ENCODE peak calls at places on chromosomes 12 and 14, in eight cellular contexts. X is AG10803; Y is stimulated activated naive CD4-positive, alpha-beta T cell; M is cerebellum; G is COR-L47; T is memory B cell; N is amniotic epithelial cell; B is activated CD4-positive, alpha-beta T cell treated with anti-CD3 and anti-CD28 coated beads, Interleukin-2, amount 50 U/mL, for 1 hour. Z is an unnamed sample.

GRCh38 chr14:22981090-22982012 is 1.0 kb downstream of the AJUBA start:
- DNase-seq in X (no peak), Y (no peak), M (no peak), G (no peak), T (peak; percentile 25), N (no peak), B (no peak), Z (peak; percentile 82)

GRCh38 chr14:67392728-67393314 is 19.1 kb downstream of the PLEK2 start:
- DNase-seq in X (no peak), Y (no peak), M (no peak), G (no peak), T (no peak), N (no peak), B (no peak), Z (no peak)

GRCh38 chr12:66516133-66516532 is 162.7 kb downstream of the GRIP1 start:
- DNase-seq in X (peak; percentile 7), Y (no peak), M (no peak), G (no peak), T (no peak), N (no peak), B (no peak), Z (no peak)

GRCh38 chr12:753401-754237 is 1.2 kb downstream of the WNK1 start:
- DNase-seq in X (no peak), Y (peak; percentile 20), M (peak; percentile 26), G (no peak), T (peak; percentile 30), N (no peak), B (peak; percentile 46), Z (peak; percentile 88)

GRCh38 chr14:103142031-103142430 is 18.8 kb downstream of the TNFAIP2 start:
- DNase-seq in X (no peak), Y (no peak), M (no peak), G (no peak), T (no peak), N (no peak), B (no peak), Z (no peak)

GRCh38 chr12:117875652-117876491 is 92.9 kb downstream of the KSR2 start:
- DNase-seq in X (no peak), Y (no peak), M (peak; percentile 48), G (peak; percentile 76), T (no peak), N (no peak), B (peak; percentile 43), Z (peak; percentile 72)

GRCh38 chr12:129185855-129186254 is 332.6 kb downstream of the GLT1D1 start:
- DNase-seq in X (no peak), Y (no peak), M (no peak), G (no peak), T (no peak), N (no peak), B (no peak), Z (no peak)

GRCh38 chr12:110105961-110106540 is 18.1 kb upstream of the IFT81 start:
- DNase-seq in X (peak; percentile 42), Y (no peak), M (no peak), G (no peak), T (no peak), N (peak; percentile 55), B (no peak), Z (no peak)

GRCh38 chr12:106739318-106739717 is 35.2 kb upstream of the RIC8B start:
- DNase-seq in X (no peak), Y (no peak), M (no peak), G (no peak), T (no peak), N (peak; percentile 13), B (no peak), Z (no peak)

GRCh38 chr14:95258754-95259593 is 60.7 kb downstream of the CLMN start:
- DNase-seq in X (no peak), Y (no peak), M (no peak), G (no peak), T (no peak), N (no peak), B (no peak), Z (no peak)

GRCh38 chr14:24232645-24233537 is at the start of gene GMPR2:
- DNase-seq in X (no peak), Y (no peak), M (peak; percentile 86), G (no peak), T (no peak), N (no peak), B (no peak), Z (no peak)

GRCh38 chr14:61132894-61133293 is 148.2 kb downstream of the TMEM30B start:
- DNase-seq in X (no peak), Y (no peak), M (no peak), G (no peak), T (no peak), N (no peak), B (no peak), Z (no peak)

GRCh38 chr12:52324068-52324444 is 2.9 kb upstream of the KRT83 start:
- DNase-seq in X (no peak), Y (no peak), M (no peak), G (no peak), T (no peak), N (no peak), B (no peak), Z (peak; percentile 33)

GRCh38 chr14:104579507-104579906 is at the start of gene C14orf180:
- DNase-seq in X (no peak), Y (no peak), M (no peak), G (no peak), T (no peak), N (no peak), B (no peak), Z (no peak)

GRCh38 chr12:3145036-3145435 is 67.9 kb downstream of the TSPAN9 start:
- DNase-seq in X (no peak), Y (no peak), M (peak; percentile 80), G (no peak), T (no peak), N (no peak), B (no peak), Z (no peak)

GRCh38 chr12:124469193-124469888 is 98.1 kb downstream of the NCOR2 start:
- DNase-seq in X (no peak), Y (no peak), M (no peak), G (no peak), T (no peak), N (no peak), B (peak; percentile 38), Z (peak; percentile 39)

GRCh38 chr12:76547526-76547925 is 12.0 kb downstream of the OSBPL8 start:
- DNase-seq in X (peak; percentile 10), Y (no peak), M (no peak), G (no peak), T (no peak), N (no peak), B (no peak), Z (no peak)

GRCh38 chr12:8449293-8449944 is 6.3 kb upstream of the CLEC6A start:
- DNase-seq in X (no peak), Y (no peak), M (no peak), G (no peak), T (no peak), N (no peak), B (no peak), Z (no peak)

GRCh38 chr14:85122690-85123089 is 407.3 kb upstream of the FLRT2 start:
- DNase-seq in X (peak; percentile 0), Y (no peak), M (no peak), G (no peak), T (no peak), N (peak; percentile 79), B (no peak), Z (no peak)

Z was measured in kidney.